ENCODE peak calls at places on chromosomes 13 and 19, in seven cellular contexts. P is amniotic stem cell, L is posterior cingulate gyrus, R is EL, O is G401, B is GM12891, K is A673. H is an unnamed sample.

GRCh38 chr13:46637213-46637612 is 84.2 kb downstream of the LRCH1 start:
- DNase-seq in P (no peak), L (no peak), R (no peak), O (no peak), B (no peak), K (no peak), H (no peak)

GRCh38 chr13:49371943-49372636 is 71.8 kb downstream of the CAB39L start:
- DNase-seq in P (no peak), L (no peak), R (no peak), O (no peak), B (no peak), K (no peak), H (no peak)

GRCh38 chr13:71524245-71525002 is 342.6 kb downstream of the DACH1 start:
- DNase-seq in P (no peak), L (no peak), R (no peak), O (peak), B (no peak), K (no peak), H (peak)

GRCh38 chr19:10290876-10291553 is 1.3 kb downstream of the ICAM5 start:
- DNase-seq in P (no peak), L (peak), R (peak), O (no peak), B (no peak), K (peak), H (no peak)

GRCh38 chr19:16737909-16738308 is 18.3 kb downstream of the NWD1 start:
- DNase-seq in P (no peak), L (no peak), R (no peak), O (no peak), B (no peak), K (peak), H (no peak)

GRCh38 chr19:9836021-9836420 is 903 bp downstream of the PIN1 start:
- DNase-seq in P (peak), L (no peak), R (peak), O (peak), B (no peak), K (peak), H (no peak)

GRCh38 chr13:37132211-37132610 is 26.7 kb upstream of the CSNK1A1L start:
- DNase-seq in P (no peak), L (no peak), R (no peak), O (no peak), B (no peak), K (no peak), H (no peak)

GRCh38 chr13:57933606-57934005 is 302.1 kb downstream of the PCDH17 start:
- DNase-seq in P (no peak), L (no peak), R (no peak), O (no peak), B (no peak), K (no peak), H (no peak)

GRCh38 chr19:32869369-32870153 is at the start of gene SLC7A9:
- DNase-seq in P (no peak), L (no peak), R (no peak), O (no peak), B (no peak), K (no peak), H (no peak)

GRCh38 chr19:11729586-11729985 is 9.2 kb downstream of the ZNF823 start:
- DNase-seq in P (no peak), L (no peak), R (no peak), O (no peak), B (no peak), K (no peak), H (no peak)

GRCh38 chr13:100394005-100394695 is 194.4 kb downstream of the GGACT start:
- DNase-seq in P (peak), L (no peak), R (peak), O (no peak), B (no peak), K (peak), H (no peak)

GRCh38 chr19:38255759-38256052 is 468 bp downstream of the PPP1R14A start:
- DNase-seq in P (no peak), L (no peak), R (no peak), O (no peak), B (no peak), K (no peak), H (no peak)

GRCh38 chr19:50191270-50191669 is 12.2 kb upstream of the MYH14 start:
- DNase-seq in P (no peak), L (no peak), R (no peak), O (no peak), B (no peak), K (no peak), H (no peak)

H was measured in NCI-H524 treated with DMSO at 0.1 percent for 48 hours.